ENCODE peak calls at places on chromosomes 1 and 21, in four cellular contexts. Y is GM12892, L is H1, E is HepG2. Q is an unnamed sample.

GRCh38 chr1:89794406-89794805 is 26.4 kb upstream of the LRRC8D start:
- DNase-seq in L (no peak), Y (no peak), E (no peak), Q (no peak)

GRCh38 chr1:11920239-11920903 is 5.9 kb downstream of the KIAA2013 start:
- DNase-seq in L (no peak), Y (no peak), E (no peak), Q (no peak)

GRCh38 chr1:65734976-65735375 is 57.7 kb upstream of the PDE4B start:
- DNase-seq in Y (no peak), L (no peak), E (no peak), Q (no peak)

GRCh38 chr21:39196838-39197237 is 13.6 kb upstream of the PSMG1 start:
- DNase-seq in E (no peak), L (no peak), Y (no peak), Q (no peak)

GRCh38 chr1:199875337-199875736 is 152.2 kb upstream of the NR5A2 start:
- DNase-seq in E (no peak), Y (no peak), L (no peak), Q (no peak)

GRCh38 chr1:11295905-11296304 is 22.9 kb downstream of the UBIAD1 start:
- DNase-seq in Y (no peak), L (no peak), E (no peak), Q (no peak)

GRCh38 chr1:47184771-47185677 is 4.8 kb downstream of the PDZK1IP1 start:
- DNase-seq in E (no peak), Y (no peak), L (no peak), Q (no peak)

GRCh38 chr1:94247146-94248094 is 10.0 kb upstream of the ARHGAP29 start:
- DNase-seq in L (no peak), Y (peak), E (peak), Q (peak)

GRCh38 chr1:101733340-101733739 is 263.4 kb downstream of the OLFM3 start:
- DNase-seq in L (no peak), Y (no peak), E (peak), Q (no peak)

GRCh38 chr21:17089121-17089520 is 423.7 kb upstream of the CXADR start:
- DNase-seq in L (no peak), E (no peak), Y (no peak), Q (no peak)

GRCh38 chr1:23514121-23514679 is 16.8 kb downstream of the E2F2 start:
- DNase-seq in E (no peak), Y (no peak), L (no peak), Q (no peak)

GRCh38 chr1:47223921-47224675 is 7.9 kb downstream of the TAL1 start:
- DNase-seq in L (no peak), E (no peak), Y (no peak), Q (no peak)

GRCh38 chr1:198326915-198327314 is 170.1 kb downstream of the NEK7 start:
- DNase-seq in E (no peak), L (no peak), Y (no peak), Q (no peak)

GRCh38 chr1:39006726-39007645 is 15.9 kb downstream of the AKIRIN1 start:
- DNase-seq in E (no peak), Y (no peak), L (no peak), Q (no peak)

GRCh38 chr1:200866521-200866920 is 6.3 kb upstream of the GPR25 start:
- DNase-seq in L (no peak), Y (peak), E (no peak), Q (peak)

GRCh38 chr1:233256191-233256590 is 39.3 kb downstream of the PCNX2 start:
- DNase-seq in L (no peak), Y (no peak), E (no peak), Q (no peak)

GRCh38 chr1:43763497-43763973 is 56.2 kb downstream of the ST3GAL3 start:
- DNase-seq in L (peak), E (peak), Y (peak), Q (peak)

GRCh38 chr1:28456078-28456477 is 49.8 kb upstream of the RCC1 start:
- DNase-seq in L (no peak), Y (no peak), E (no peak), Q (no peak)

GRCh38 chr1:70319750-70320149 is 34.8 kb downstream of the ANKRD13C start:
- DNase-seq in L (no peak), E (peak), Y (no peak), Q (no peak)

GRCh38 chr1:201192478-201192804 is 1.8 kb downstream of the IGFN1 start:
- DNase-seq in E (no peak), Y (no peak), L (no peak), Q (no peak)

GRCh38 chr1:65027699-65028358 is 61.5 kb upstream of the JAK1 start:
- DNase-seq in Y (no peak), E (no peak), L (no peak), Q (no peak)

GRCh38 chr1:193256019-193256418 is 69.6 kb upstream of the B3GALT2 start:
- DNase-seq in E (no peak), L (no peak), Y (no peak), Q (no peak)

GRCh38 chr1:58858344-58858673 is 74.5 kb upstream of the JUN start:
- DNase-seq in L (no peak), E (peak), Y (no peak), Q (no peak)

DNA sequence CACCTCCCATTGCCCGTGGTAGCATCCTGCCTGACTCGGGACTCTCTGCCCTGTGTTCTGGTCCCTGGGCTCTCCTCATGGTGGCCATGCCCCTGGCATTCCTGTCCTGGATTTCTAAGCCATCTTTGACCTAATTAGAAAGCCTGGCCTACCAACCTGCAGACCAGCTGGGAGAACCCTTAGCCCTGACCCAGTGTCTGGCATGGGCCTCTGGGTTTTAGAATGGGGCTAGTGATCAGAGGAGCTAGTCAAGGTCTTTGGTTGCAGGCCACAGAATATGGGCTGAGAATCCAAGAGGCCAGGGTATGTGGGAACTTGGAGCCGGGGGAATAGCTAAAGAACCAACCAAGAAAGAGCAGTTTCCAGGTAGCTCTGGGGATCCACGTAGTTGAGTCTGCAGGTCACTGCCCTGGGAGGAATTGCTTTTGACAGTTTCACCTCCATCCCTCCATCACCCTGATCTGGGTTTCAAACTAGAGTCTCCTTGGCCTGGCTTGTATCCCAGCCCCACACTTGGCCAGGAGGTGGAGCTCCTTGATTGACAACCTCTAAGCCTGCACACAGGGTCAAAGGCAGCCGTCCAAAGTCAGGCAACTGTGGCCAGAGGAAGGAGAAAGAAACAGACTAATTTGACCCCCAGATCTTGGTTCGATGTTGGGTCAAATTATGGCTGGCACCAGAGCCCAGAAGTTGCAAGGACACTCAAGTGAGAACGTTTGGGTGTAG is 54.7 kb upstream of the ABCG1 start:
- DNase-seq in E (peak), L (peak), Y (peak), Q (peak)
- TF ChIP-seq TAF1 in E (no peak), L (no peak), Y (no peak), Q (no peak)

DNA sequence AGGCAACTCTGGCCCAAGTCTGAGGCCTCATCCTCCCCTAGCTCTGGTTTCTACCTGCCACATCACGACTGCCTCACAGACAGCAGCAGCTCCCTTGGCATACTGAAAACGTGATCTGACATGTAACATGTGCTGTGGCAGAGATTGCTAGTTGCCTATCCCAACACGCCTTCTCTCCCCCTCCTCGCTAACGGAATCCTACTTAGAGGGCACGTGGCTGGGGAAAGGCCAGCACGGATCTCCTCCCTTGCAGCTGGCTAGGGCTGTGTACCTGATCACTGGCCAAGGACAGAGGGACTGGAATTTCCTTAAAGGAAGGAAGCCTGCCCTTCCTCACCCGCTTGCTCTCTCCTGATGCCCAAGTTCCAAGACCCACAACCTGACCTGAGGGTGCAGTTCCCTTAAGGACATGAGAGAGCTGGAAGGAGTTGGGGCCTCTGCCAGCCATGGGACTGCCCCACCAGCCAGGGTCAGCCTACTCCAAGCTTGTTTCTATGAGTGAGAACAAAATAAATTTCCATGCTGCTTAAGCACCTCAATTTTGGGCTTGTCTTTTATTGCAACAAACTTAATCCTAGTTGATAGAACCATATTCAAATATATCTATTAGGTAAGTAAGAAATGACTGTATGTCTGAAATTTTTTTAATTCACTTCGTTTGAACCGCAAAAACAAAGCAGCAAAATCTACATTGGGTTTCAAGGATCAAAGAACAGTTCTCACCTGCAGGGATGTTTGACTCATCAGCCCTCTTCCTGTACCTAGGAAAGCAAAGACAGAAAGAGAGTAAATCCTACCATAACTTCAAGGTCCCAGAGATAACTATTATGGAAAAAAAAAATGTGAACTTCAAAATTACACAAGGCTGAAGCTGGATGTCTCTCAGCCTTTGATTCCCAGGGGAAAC is 7.2 kb downstream of the SETD4 start:
- DNase-seq in Y (no peak), L (no peak), E (no peak), Q (no peak)
- TF ChIP-seq POLR2A in Y (no peak), L (no peak), E (no peak), Q (no peak)

DNA sequence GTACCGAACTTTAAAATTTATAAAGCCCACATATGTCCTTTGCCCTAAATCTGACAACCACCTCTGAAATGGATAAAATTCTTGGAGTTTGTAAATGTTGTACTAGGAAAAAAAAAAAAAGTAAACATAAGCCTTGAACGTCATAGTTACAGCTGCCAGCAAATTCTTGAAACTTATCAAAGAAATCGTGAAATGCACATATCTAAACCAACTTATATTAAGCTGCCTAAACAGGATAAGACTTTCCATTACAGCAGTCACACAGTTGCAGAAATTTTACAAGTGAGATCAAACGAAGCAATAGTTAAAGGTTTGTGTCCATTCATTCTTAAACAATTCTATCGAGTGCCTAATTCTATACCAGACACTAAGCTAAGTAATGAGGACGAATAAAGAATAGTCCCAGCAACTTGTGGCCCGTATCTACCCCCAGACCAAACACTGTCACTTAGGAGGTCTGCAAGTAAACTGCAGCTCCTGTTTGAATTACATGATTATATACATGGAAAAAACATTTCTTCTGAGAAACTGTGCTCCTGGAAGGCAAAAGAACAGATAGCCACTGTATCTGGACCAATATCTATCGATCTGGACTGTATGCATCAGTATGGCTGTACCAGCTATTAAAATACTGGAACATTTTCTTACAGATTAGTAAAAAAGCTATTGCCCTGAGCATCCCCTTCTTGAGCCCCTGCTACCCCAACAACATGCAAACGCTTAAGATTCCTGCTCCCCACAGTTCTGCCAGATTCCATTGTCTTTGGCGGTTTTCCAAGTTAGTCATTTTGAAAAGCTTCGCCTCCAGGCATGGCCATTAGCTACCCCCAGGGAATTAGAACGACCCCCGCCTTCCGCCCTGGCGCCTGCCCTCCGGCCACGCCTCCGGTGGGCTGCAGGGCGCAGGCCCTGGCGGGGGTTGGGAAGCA is 3.4 kb upstream of the SEC22B start:
- DNase-seq in E (no peak), Y (no peak), L (no peak), Q (no peak)
- TF ChIP-seq TAF1 in E (no peak), Y (no peak), L (no peak), Q (no peak)

GRCh38 chr1:26692793-26693490 is 2.9 kb upstream of the ARID1A start:
- DNase-seq in E (peak), Y (peak), L (peak), Q (peak)
- TF ChIP-seq POLR2A in E (peak), Y (no peak), L (peak), Q (peak)

DNA sequence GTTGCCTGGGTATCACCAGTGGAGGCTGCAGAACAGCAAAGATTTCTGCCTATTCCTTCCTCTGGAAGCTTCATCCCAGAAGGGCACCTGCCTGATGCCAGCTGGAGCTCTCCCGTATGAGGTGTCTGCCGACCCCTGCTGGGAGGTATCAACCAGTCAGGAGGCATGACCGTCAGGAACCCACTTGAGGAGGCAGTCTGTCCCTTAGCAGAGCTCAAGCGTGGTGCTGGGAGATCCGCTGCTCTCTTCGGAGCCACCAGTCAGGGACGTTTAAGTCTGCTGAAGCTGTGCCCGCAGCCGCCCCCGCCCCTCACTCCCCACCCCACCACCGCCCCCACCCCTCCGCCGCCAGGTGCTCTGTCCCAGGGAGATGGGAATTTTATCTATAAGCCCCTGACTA is 23.1 kb upstream of the HFM1 start:
- DNase-seq in E (no peak), Y (no peak), L (no peak), Q (no peak)
- TF ChIP-seq TAF1 in E (no peak), Y (no peak), L (no peak), Q (no peak)

DNA sequence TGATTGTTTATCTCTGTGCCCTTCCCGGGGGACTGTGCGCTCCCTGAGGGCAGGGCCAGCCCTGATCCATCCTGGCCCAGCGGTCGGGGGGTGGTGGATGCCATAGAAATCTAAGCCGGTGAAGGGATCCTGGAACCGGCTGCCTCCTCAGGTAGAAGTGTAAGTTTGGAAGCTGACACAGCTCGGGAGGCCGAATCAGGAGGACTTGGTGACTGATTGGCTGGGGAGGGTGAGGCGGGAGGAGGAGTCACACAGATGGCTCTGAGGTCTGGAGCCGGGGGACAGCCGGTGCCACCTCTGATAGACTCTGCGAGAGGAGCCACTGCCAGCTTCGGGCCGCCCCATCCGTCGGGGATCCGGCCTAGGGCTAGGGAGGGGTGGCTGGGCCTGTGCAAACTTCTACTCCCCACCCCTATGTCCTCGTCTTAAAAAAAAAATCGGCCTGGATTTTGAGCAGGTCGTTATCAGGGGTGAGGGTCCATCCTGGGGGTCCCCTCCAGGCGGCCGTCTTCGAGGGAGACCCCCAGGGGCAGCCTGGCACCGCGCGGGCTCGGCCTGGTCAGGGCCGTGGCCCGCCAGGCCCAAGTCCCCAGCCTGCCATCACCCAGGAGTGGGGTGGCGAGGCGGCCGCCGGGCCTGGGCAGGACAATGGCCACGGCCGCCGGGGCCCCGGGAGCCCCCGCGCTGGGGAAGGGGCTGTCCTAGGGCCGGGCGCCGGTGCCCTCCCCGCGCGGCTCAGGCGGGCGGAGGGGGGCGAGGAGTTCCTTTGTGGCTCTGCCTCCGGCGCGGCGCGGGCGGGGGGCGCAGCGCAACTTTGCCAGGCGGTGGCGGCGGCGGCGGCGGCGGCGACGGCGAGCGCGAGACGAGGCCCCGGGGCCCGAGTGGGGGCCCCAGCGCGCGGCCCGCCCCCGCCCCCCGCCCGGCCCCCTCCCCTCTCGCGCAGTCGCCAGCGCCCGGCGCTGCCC is 663 bp upstream of the ZNF362 start:
- DNase-seq in L (peak), Y (peak), E (peak), Q (peak)
- TF ChIP-seq POLR2A in L (peak), Y (peak), E (peak), Q (peak)

DNA sequence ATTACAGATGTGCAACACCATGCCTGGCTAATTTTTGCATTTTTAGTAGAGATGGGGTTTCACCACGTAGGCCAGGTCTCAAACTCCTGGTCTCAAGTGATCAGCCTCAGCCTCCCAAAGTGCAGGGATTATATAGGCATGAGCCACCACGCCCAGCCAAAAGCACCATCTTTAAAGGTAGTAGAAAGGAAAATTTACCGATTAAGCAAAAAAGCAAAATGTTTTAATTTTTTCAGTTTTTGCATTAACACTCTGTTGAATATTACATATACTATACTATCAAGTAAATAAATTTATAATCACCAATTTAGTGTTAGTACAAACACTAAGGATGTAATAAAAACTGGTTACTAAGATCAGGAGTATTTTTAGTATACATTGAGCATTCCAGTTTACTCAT is 20.6 kb downstream of the RC3H1 start:
- DNase-seq in Y (no peak), L (no peak), E (no peak), Q (no peak)
- TF ChIP-seq TAF1 in Y (no peak), L (no peak), E (no peak), Q (no peak)

GRCh38 chr1:171160181-171160580 is 24.9 kb upstream of the FMO2 start:
- DNase-seq in E (peak), L (no peak), Y (no peak), Q (no peak)
- TF ChIP-seq POLR2A in E (no peak), L (no peak), Y (no peak), Q (no peak)

GRCh38 chr1:52601976-52602327 is 219 bp upstream of the GPX7 start:
- DNase-seq in L (no peak), E (no peak), Y (no peak), Q (no peak)
- TF ChIP-seq TAF1 in L (no peak), E (no peak), Y (peak), Q (no peak)

DNA sequence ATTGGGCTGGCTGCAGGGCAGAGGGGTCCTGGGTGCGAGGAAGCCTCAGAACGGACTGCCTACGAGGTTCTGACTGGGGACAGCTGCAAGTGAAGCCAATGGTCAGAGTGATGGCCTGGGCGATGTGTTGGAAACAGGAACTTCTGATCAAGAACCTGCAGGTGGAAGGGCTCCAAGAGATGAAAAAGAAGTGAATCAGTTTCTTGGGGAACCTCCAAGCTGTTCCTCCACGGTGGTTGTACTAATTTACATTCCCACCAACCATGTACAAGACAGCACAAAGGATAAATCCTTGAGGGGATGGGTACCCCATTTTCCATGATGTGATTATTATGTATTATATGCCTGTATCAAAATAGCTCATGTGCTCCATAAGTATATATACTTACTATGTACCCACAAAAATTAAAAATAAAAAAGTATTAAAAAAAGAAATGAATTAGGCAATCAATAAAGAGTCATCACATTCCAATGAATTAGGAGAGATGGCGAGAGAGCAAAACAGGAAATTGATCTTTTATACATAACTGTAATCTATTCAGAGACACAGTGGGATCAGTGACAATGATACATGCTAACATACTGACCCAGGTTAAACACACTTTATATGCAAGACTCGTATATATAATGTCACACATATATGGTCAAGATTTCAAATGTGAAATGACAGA is 58.1 kb downstream of the PTPN14 start:
- DNase-seq in Y (no peak), L (no peak), E (no peak), Q (no peak)
- TF ChIP-seq POLR2A in Y (no peak), L (no peak), E (no peak), Q (no peak)